ENCODE peak calls at places on chromosomes 5 and 9, in six cellular contexts. One of them, this sample, is unnamed.

GRCh38 chr5:68382640-68383039 is 167.1 kb downstream of the PIK3R1 start:
- DNase-seq in GM23338: no peak
- DNase-seq in MCF 10A: no peak
- DNase-seq in breast epithelium: no peak
- DNase-seq in hypothalamus: no peak
- DNase-seq in activated CD8-positive, alpha-beta T cell treated with anti-CD3 and anti-CD28 coated beads for 36 hours: peak
- DNase-seq in this sample: no peak

GRCh38 chr5:134460551-134460950 is 48.9 kb upstream of the CDKN2AIPNL start:
- DNase-seq in activated CD8-positive, alpha-beta T cell treated with anti-CD3 and anti-CD28 coated beads for 36 hours: no peak
- DNase-seq in breast epithelium: no peak
- DNase-seq in MCF 10A: peak
- DNase-seq in hypothalamus: no peak
- DNase-seq in GM23338: no peak
- DNase-seq in this sample: no peak

GRCh38 chr9:123265833-123266232 is 2.6 kb downstream of the STRBP start:
- DNase-seq in activated CD8-positive, alpha-beta T cell treated with anti-CD3 and anti-CD28 coated beads for 36 hours: no peak
- DNase-seq in hypothalamus: no peak
- DNase-seq in MCF 10A: no peak
- DNase-seq in breast epithelium: no peak
- DNase-seq in GM23338: peak
- DNase-seq in this sample: no peak

GRCh38 chr5:115343855-115344254 is 47.4 kb upstream of the CCDC112 start:
- DNase-seq in breast epithelium: no peak
- DNase-seq in activated CD8-positive, alpha-beta T cell treated with anti-CD3 and anti-CD28 coated beads for 36 hours: no peak
- DNase-seq in GM23338: no peak
- DNase-seq in hypothalamus: no peak
- DNase-seq in MCF 10A: peak
- DNase-seq in this sample: no peak

GRCh38 chr5:101829255-101829654 is 466.8 kb downstream of the SLCO4C1 start:
- DNase-seq in MCF 10A: no peak
- DNase-seq in breast epithelium: no peak
- DNase-seq in hypothalamus: no peak
- DNase-seq in activated CD8-positive, alpha-beta T cell treated with anti-CD3 and anti-CD28 coated beads for 36 hours: no peak
- DNase-seq in GM23338: no peak
- DNase-seq in this sample: no peak

GRCh38 chr9:106717686-106718085 is 145.3 kb upstream of the ZNF462 start:
- DNase-seq in hypothalamus: no peak
- DNase-seq in breast epithelium: no peak
- DNase-seq in activated CD8-positive, alpha-beta T cell treated with anti-CD3 and anti-CD28 coated beads for 36 hours: no peak
- DNase-seq in GM23338: peak
- DNase-seq in MCF 10A: peak
- DNase-seq in this sample: no peak

GRCh38 chr5:54013556-54014157 is 296.7 kb downstream of the ARL15 start:
- DNase-seq in activated CD8-positive, alpha-beta T cell treated with anti-CD3 and anti-CD28 coated beads for 36 hours: peak
- DNase-seq in hypothalamus: no peak
- DNase-seq in MCF 10A: peak
- DNase-seq in GM23338: no peak
- DNase-seq in breast epithelium: no peak
- DNase-seq in this sample: no peak

GRCh38 chr9:110971234-110971633 is 67.0 kb downstream of the LPAR1 start:
- DNase-seq in GM23338: no peak
- DNase-seq in activated CD8-positive, alpha-beta T cell treated with anti-CD3 and anti-CD28 coated beads for 36 hours: no peak
- DNase-seq in hypothalamus: no peak
- DNase-seq in MCF 10A: no peak
- DNase-seq in breast epithelium: no peak
- DNase-seq in this sample: no peak

GRCh38 chr9:114056527-114056926 is 21.6 kb downstream of the AMBP start:
- DNase-seq in breast epithelium: no peak
- DNase-seq in hypothalamus: no peak
- DNase-seq in GM23338: no peak
- DNase-seq in activated CD8-positive, alpha-beta T cell treated with anti-CD3 and anti-CD28 coated beads for 36 hours: no peak
- DNase-seq in MCF 10A: no peak
- DNase-seq in this sample: no peak

GRCh38 chr9:70229026-70229425 is 29.8 kb upstream of the SMC5 start:
- DNase-seq in activated CD8-positive, alpha-beta T cell treated with anti-CD3 and anti-CD28 coated beads for 36 hours: no peak
- DNase-seq in hypothalamus: no peak
- DNase-seq in MCF 10A: no peak
- DNase-seq in GM23338: no peak
- DNase-seq in breast epithelium: no peak
- DNase-seq in this sample: no peak

GRCh38 chr9:131028221-131028884 is 19.4 kb downstream of the LAMC3 start:
- DNase-seq in GM23338: no peak
- DNase-seq in MCF 10A: no peak
- DNase-seq in activated CD8-positive, alpha-beta T cell treated with anti-CD3 and anti-CD28 coated beads for 36 hours: no peak
- DNase-seq in hypothalamus: no peak
- DNase-seq in breast epithelium: no peak
- DNase-seq in this sample: no peak

GRCh38 chr5:6845856-6846255 is 132.6 kb downstream of the TENT4A start:
- DNase-seq in breast epithelium: no peak
- DNase-seq in MCF 10A: no peak
- DNase-seq in hypothalamus: no peak
- DNase-seq in GM23338: no peak
- DNase-seq in activated CD8-positive, alpha-beta T cell treated with anti-CD3 and anti-CD28 coated beads for 36 hours: no peak
- DNase-seq in this sample: no peak

GRCh38 chr9:110912701-110913291 is 125.5 kb downstream of the LPAR1 start:
- DNase-seq in hypothalamus: no peak
- DNase-seq in GM23338: no peak
- DNase-seq in MCF 10A: peak
- DNase-seq in breast epithelium: no peak
- DNase-seq in activated CD8-positive, alpha-beta T cell treated with anti-CD3 and anti-CD28 coated beads for 36 hours: no peak
- DNase-seq in this sample: no peak

GRCh38 chr5:59745422-59745863 is 148.1 kb downstream of the PDE4D start:
- DNase-seq in MCF 10A: peak
- DNase-seq in activated CD8-positive, alpha-beta T cell treated with anti-CD3 and anti-CD28 coated beads for 36 hours: no peak
- DNase-seq in hypothalamus: no peak
- DNase-seq in GM23338: no peak
- DNase-seq in breast epithelium: no peak
- DNase-seq in this sample: no peak

GRCh38 chr9:109894921-109895758 is 115.1 kb downstream of the PALM2AKAP2 start:
- DNase-seq in MCF 10A: no peak
- DNase-seq in breast epithelium: no peak
- DNase-seq in hypothalamus: no peak
- DNase-seq in GM23338: no peak
- DNase-seq in activated CD8-positive, alpha-beta T cell treated with anti-CD3 and anti-CD28 coated beads for 36 hours: peak
- DNase-seq in this sample: no peak

GRCh38 chr5:16656561-16657191 is 39.9 kb upstream of the RETREG1 start:
- DNase-seq in GM23338: no peak
- DNase-seq in activated CD8-positive, alpha-beta T cell treated with anti-CD3 and anti-CD28 coated beads for 36 hours: no peak
- DNase-seq in breast epithelium: no peak
- DNase-seq in MCF 10A: peak
- DNase-seq in hypothalamus: no peak
- DNase-seq in this sample: no peak

GRCh38 chr9:35051069-35051967 is 21.1 kb downstream of the VCP start:
- DNase-seq in GM23338: peak
- DNase-seq in breast epithelium: no peak
- DNase-seq in activated CD8-positive, alpha-beta T cell treated with anti-CD3 and anti-CD28 coated beads for 36 hours: peak
- DNase-seq in hypothalamus: no peak
- DNase-seq in MCF 10A: peak
- DNase-seq in this sample: peak

GRCh38 chr9:86098793-86099694 is at the start of gene GOLM1:
- DNase-seq in GM23338: peak
- DNase-seq in breast epithelium: no peak
- DNase-seq in MCF 10A: peak
- DNase-seq in hypothalamus: peak
- DNase-seq in activated CD8-positive, alpha-beta T cell treated with anti-CD3 and anti-CD28 coated beads for 36 hours: peak
- DNase-seq in this sample: no peak

This sample was measured in amygdala.